ENCODE peak calls at places on chromosome 17, in five cellular contexts. One of them, this sample, is unnamed.

GRCh38 chr17:7842380-7842949 is 8.4 kb downstream of the KDM6B start:
- DNase-seq in IMR-90: peak; percentile 97
- DNase-seq in GM12878: no peak
- DNase-seq in HepG2: peak; percentile 56
- DNase-seq in SK-N-SH: no peak
- DNase-seq in this sample: peak; percentile 18

GRCh38 chr17:333626-334396 is 18.8 kb downstream of the RPH3AL start:
- DNase-seq in HepG2: no peak
- DNase-seq in SK-N-SH: peak; percentile 87
- DNase-seq in GM12878: no peak
- DNase-seq in IMR-90: peak; percentile 33
- DNase-seq in this sample: peak; percentile 45

GRCh38 chr17:9886141-9886930 is 18.7 kb downstream of the RCVRN start:
- DNase-seq in SK-N-SH: no peak
- DNase-seq in GM12878: no peak
- DNase-seq in IMR-90: no peak
- DNase-seq in HepG2: no peak
- DNase-seq in this sample: no peak

GRCh38 chr17:80270104-80270503 is 9.5 kb downstream of the RNF213 start:
- DNase-seq in GM12878: no peak
- DNase-seq in HepG2: no peak
- DNase-seq in SK-N-SH: no peak
- DNase-seq in IMR-90: no peak
- DNase-seq in this sample: no peak

GRCh38 chr17:17297217-17297616 is 6.0 kb upstream of the NT5M start:
- DNase-seq in GM12878: no peak
- DNase-seq in HepG2: no peak
- DNase-seq in SK-N-SH: no peak
- DNase-seq in IMR-90: peak; percentile 62
- DNase-seq in this sample: no peak

GRCh38 chr17:8621585-8621984 is 8.9 kb downstream of the MYH10 start:
- DNase-seq in GM12878: no peak
- DNase-seq in SK-N-SH: no peak
- DNase-seq in IMR-90: peak; percentile 59
- DNase-seq in HepG2: no peak
- DNase-seq in this sample: no peak

GRCh38 chr17:253091-253846 is 71.8 kb upstream of the DOC2B start:
- DNase-seq in SK-N-SH: no peak
- DNase-seq in GM12878: no peak
- DNase-seq in HepG2: no peak
- DNase-seq in IMR-90: no peak
- DNase-seq in this sample: no peak

GRCh38 chr17:82098939-82099765 is 1.1 kb upstream of the FASN start:
- DNase-seq in HepG2: no peak
- DNase-seq in IMR-90: no peak
- DNase-seq in GM12878: no peak
- DNase-seq in SK-N-SH: no peak
- DNase-seq in this sample: no peak

GRCh38 chr17:4354862-4355514 is 11.5 kb downstream of the UBE2G1 start:
- DNase-seq in GM12878: no peak
- DNase-seq in HepG2: no peak
- DNase-seq in SK-N-SH: no peak
- DNase-seq in IMR-90: no peak
- DNase-seq in this sample: no peak

GRCh38 chr17:46194393-46195216 is 1.4 kb upstream of the KANSL1 start:
- DNase-seq in IMR-90: peak; percentile 59
- DNase-seq in HepG2: no peak
- DNase-seq in SK-N-SH: peak; percentile 58
- DNase-seq in GM12878: peak; percentile 89
- DNase-seq in this sample: peak; percentile 75

GRCh38 chr17:32519769-32520701 is 33.2 kb downstream of the CDK5R1 start:
- DNase-seq in SK-N-SH: peak; percentile 57
- DNase-seq in GM12878: peak; percentile 52
- DNase-seq in HepG2: peak; percentile 25
- DNase-seq in IMR-90: no peak
- DNase-seq in this sample: no peak

GRCh38 chr17:32517982-32518381 is 31.2 kb downstream of the CDK5R1 start:
- DNase-seq in IMR-90: no peak
- DNase-seq in GM12878: no peak
- DNase-seq in SK-N-SH: no peak
- DNase-seq in HepG2: no peak
- DNase-seq in this sample: no peak

GRCh38 chr17:32523017-32523680 is 36.4 kb downstream of the CDK5R1 start:
- DNase-seq in HepG2: no peak
- DNase-seq in GM12878: peak; percentile 100
- DNase-seq in SK-N-SH: no peak
- DNase-seq in IMR-90: no peak
- DNase-seq in this sample: no peak

GRCh38 chr17:32518856-32519768 is 32.3 kb downstream of the CDK5R1 start:
- DNase-seq in GM12878: no peak
- DNase-seq in HepG2: no peak
- DNase-seq in IMR-90: no peak
- DNase-seq in SK-N-SH: peak; percentile 93
- DNase-seq in this sample: no peak

DNA sequence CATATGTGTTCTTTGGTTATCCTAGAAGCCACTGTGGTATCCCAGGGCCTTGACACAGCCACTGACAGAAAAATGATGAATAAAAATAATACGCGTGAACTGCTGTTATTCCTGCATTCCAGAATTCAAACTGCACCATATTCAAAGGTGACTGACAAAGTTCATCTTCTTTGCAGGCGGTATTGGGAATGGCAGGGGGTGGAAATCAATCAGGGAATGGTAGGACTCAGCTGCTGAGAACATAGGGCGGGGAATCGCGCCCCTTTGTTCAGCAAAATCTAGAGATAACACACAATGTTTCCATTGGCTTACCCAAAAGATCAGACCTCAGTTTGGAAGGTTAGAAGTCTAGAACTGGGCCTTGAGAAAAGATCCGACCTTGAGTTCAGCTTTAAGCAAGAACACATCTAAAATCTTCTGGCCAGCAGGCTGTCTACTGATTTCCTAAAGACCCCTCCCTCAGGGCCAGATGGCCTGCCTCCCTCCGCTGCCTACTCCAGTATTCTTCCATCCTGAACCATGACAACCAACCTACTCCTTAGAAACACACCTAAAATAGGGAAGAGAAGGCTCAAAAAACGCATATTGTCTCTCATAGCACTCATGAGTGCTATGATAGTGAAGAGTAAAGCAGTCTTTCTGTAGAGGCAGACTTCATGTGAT is 34.1 kb downstream of the CDK5R1 start:
- DNase-seq in GM12878: no peak
- DNase-seq in SK-N-SH: no peak
- DNase-seq in HepG2: no peak
- DNase-seq in IMR-90: no peak
- DNase-seq in this sample: no peak
- TF ChIP-seq MXI1 in GM12878: no peak
- TF ChIP-seq MXI1 in SK-N-SH: no peak
- TF ChIP-seq MXI1 in HepG2: no peak
- TF ChIP-seq MXI1 in IMR-90: no peak
- TF ChIP-seq MXI1 in this sample: no peak

GRCh38 chr17:20315321-20315720 is 152.0 kb downstream of the LGALS9B start:
- DNase-seq in IMR-90: no peak
- DNase-seq in SK-N-SH: no peak
- DNase-seq in GM12878: no peak
- DNase-seq in HepG2: no peak
- DNase-seq in this sample: no peak
- TF ChIP-seq MXI1 in IMR-90: no peak
- TF ChIP-seq MXI1 in SK-N-SH: no peak
- TF ChIP-seq MXI1 in GM12878: no peak
- TF ChIP-seq MXI1 in HepG2: no peak
- TF ChIP-seq MXI1 in this sample: no peak

GRCh38 chr17:49777577-49777976 is 10.9 kb upstream of the KAT7 start:
- DNase-seq in HepG2: no peak
- DNase-seq in GM12878: no peak
- DNase-seq in SK-N-SH: no peak
- DNase-seq in IMR-90: no peak
- DNase-seq in this sample: no peak

GRCh38 chr17:49783051-49783715 is 5.3 kb upstream of the KAT7 start:
- DNase-seq in SK-N-SH: no peak
- DNase-seq in IMR-90: no peak
- DNase-seq in GM12878: no peak
- DNase-seq in HepG2: no peak
- DNase-seq in this sample: no peak

GRCh38 chr17:49776864-49777263 is 11.6 kb upstream of the KAT7 start:
- DNase-seq in HepG2: no peak
- DNase-seq in GM12878: no peak
- DNase-seq in IMR-90: no peak
- DNase-seq in SK-N-SH: no peak
- DNase-seq in this sample: no peak

GRCh38 chr17:49775546-49776260 is 11.8 kb upstream of the FAM117A start:
- DNase-seq in IMR-90: no peak
- DNase-seq in HepG2: peak; percentile 18
- DNase-seq in SK-N-SH: no peak
- DNase-seq in GM12878: no peak
- DNase-seq in this sample: no peak

DNA sequence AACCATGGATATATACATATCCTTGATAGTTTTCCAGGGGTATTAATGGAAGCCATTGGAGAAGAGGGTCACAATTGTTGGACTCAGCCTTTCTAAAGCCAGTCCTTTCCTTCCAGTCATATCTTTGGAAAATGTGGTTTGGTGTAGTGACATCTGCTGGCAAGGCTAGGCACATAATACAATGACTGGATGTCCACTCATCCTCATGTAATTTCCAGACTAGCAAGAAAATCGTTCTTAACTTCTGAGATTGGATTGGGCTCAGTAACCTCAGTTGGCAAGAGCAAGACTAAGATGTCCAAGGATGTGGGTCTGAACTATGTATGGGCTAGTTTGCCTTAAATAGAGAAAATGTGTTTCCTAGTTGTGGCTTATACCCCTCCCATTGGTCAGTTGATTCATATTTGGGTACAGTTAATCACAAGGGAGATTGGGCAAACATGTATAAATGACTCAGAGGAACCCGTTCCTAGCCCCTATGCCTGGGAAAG is 8.7 kb upstream of the KAT7 start:
- DNase-seq in GM12878: no peak
- DNase-seq in HepG2: peak; percentile 56
- DNase-seq in IMR-90: peak; percentile 84
- DNase-seq in SK-N-SH: peak; percentile 40
- DNase-seq in this sample: peak; percentile 78
- TF ChIP-seq MXI1 in GM12878: no peak
- TF ChIP-seq MXI1 in HepG2: no peak
- TF ChIP-seq MXI1 in IMR-90: no peak
- TF ChIP-seq MXI1 in SK-N-SH: no peak
- TF ChIP-seq MXI1 in this sample: no peak

GRCh38 chr17:44539664-44540063 is 17.6 kb upstream of the FZD2 start:
- DNase-seq in GM12878: no peak
- DNase-seq in HepG2: no peak
- DNase-seq in SK-N-SH: no peak
- DNase-seq in IMR-90: no peak
- DNase-seq in this sample: no peak
- TF ChIP-seq MXI1 in GM12878: no peak
- TF ChIP-seq MXI1 in HepG2: no peak
- TF ChIP-seq MXI1 in SK-N-SH: no peak
- TF ChIP-seq MXI1 in IMR-90: no peak
- TF ChIP-seq MXI1 in this sample: no peak

GRCh38 chr17:74543891-74544760 is 1.8 kb downstream of the CD300C start:
- DNase-seq in HepG2: no peak
- DNase-seq in IMR-90: no peak
- DNase-seq in GM12878: no peak
- DNase-seq in SK-N-SH: no peak
- DNase-seq in this sample: no peak

GRCh38 chr17:74546586-74546985 is 671 bp upstream of the CD300C start:
- DNase-seq in SK-N-SH: no peak
- DNase-seq in GM12878: no peak
- DNase-seq in HepG2: no peak
- DNase-seq in IMR-90: no peak
- DNase-seq in this sample: no peak

GRCh38 chr17:74544991-74545441 is 899 bp downstream of the CD300C start:
- DNase-seq in SK-N-SH: no peak
- DNase-seq in GM12878: no peak
- DNase-seq in HepG2: no peak
- DNase-seq in IMR-90: no peak
- DNase-seq in this sample: no peak

GRCh38 chr17:74547264-74547663 is 1.3 kb upstream of the CD300C start:
- DNase-seq in HepG2: no peak
- DNase-seq in SK-N-SH: no peak
- DNase-seq in GM12878: no peak
- DNase-seq in IMR-90: no peak
- DNase-seq in this sample: no peak

GRCh38 chr17:74545456-74546230 is at the start of gene CD300C:
- DNase-seq in SK-N-SH: no peak
- DNase-seq in HepG2: no peak
- DNase-seq in GM12878: no peak
- DNase-seq in IMR-90: no peak
- DNase-seq in this sample: no peak
- TF ChIP-seq MXI1 in SK-N-SH: no peak
- TF ChIP-seq MXI1 in HepG2: no peak
- TF ChIP-seq MXI1 in GM12878: no peak
- TF ChIP-seq MXI1 in IMR-90: no peak
- TF ChIP-seq MXI1 in this sample: no peak

DNA sequence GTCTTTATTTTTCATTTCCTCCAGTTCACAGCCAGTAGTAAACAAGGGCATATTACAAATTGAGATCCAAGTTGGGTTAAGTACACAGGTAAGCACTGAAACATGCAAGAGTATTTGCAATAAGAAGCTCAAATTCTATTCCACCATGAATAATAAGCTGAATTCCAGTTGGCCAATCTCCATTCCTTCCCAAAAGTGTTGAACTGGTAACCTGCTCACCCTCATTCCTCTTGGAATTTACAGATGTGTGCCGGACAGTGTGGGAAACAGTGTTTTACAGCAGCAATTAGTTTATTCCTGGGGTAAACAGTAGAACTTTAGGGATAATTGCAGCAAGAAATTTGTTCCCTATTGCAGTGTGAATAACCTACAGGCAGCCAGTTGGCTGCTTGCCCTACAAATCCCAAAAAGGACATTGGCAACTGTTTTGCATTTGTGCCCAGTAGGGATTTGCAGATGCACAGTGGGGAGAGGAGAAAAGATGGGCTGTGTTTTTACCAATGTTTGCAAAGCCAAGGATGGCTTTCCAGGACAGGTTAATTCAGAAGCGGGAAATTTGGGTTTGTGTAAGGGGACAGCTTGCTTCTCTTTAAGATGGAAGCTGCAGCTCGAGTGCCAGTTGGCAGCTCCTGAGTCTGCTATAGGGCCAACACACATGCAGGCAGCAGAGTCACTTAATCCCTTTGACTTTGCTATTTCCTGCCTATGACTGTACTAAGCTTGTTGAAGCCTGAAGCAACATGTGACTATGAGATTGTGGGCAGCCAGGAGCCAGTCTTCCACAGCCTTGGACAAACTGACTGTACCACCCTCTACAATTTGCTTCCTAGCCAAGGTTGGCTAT is 318.9 kb downstream of the MAP2K6 start:
- DNase-seq in SK-N-SH: no peak
- DNase-seq in HepG2: no peak
- DNase-seq in IMR-90: peak; percentile 88
- DNase-seq in GM12878: no peak
- DNase-seq in this sample: no peak
- TF ChIP-seq MXI1 in SK-N-SH: peak; percentile 18
- TF ChIP-seq MXI1 in HepG2: no peak
- TF ChIP-seq MXI1 in IMR-90: no peak
- TF ChIP-seq MXI1 in GM12878: no peak
- TF ChIP-seq MXI1 in this sample: no peak